ENCODE peak calls at places on chromosomes 7 and 10, in seven cellular contexts. N is sciatic nerve; H is T-cell; J is ecto neural progenitor cell; P is stimulated activated CD4-positive, alpha-beta T cell treated with anti-CD3 and anti-CD28 coated beads, TNF-alpha, amount 100 ng/mL, for 4 hours; R is AG10803; Q is activated CD4-positive, alpha-beta T cell treated with anti-CD3 and anti-CD28 coated beads, Interleukin-2, amount 50 U/mL, for 24 hours. G is an unnamed sample.

GRCh38 chr7:157009778-157010587 is 480 bp downstream of the MNX1 start:
- DNase-seq in N (no peak), H (no peak), J (no peak), P (no peak), R (no peak), Q (no peak), G (no peak)

GRCh38 chr7:47336178-47337020 is 245.5 kb downstream of the TNS3 start:
- DNase-seq in N (peak), H (no peak), J (no peak), P (no peak), R (peak), Q (no peak), G (no peak)

GRCh38 chr10:43983405-43983804 is 334.7 kb upstream of the ZNF32 start:
- DNase-seq in N (no peak), H (no peak), J (no peak), P (no peak), R (no peak), Q (no peak), G (no peak)

GRCh38 chr10:69407621-69408301 is 9.0 kb downstream of the TACR2 start:
- DNase-seq in N (no peak), H (no peak), J (no peak), P (no peak), R (no peak), Q (no peak), G (no peak)

GRCh38 chr10:16401416-16401815 is 35.4 kb upstream of the PTER start:
- DNase-seq in N (no peak), H (no peak), J (no peak), P (no peak), R (no peak), Q (no peak), G (no peak)

GRCh38 chr7:76065016-76065612 is 17.2 kb downstream of the MDH2 start:
- DNase-seq in N (no peak), H (no peak), J (no peak), P (no peak), R (no peak), Q (no peak), G (no peak)

GRCh38 chr7:98135984-98136383 is 29.3 kb downstream of the LMTK2 start:
- DNase-seq in N (no peak), H (no peak), J (no peak), P (no peak), R (no peak), Q (no peak), G (no peak)

GRCh38 chr7:117871778-117872538 is 1.3 kb downstream of the CTTNBP2 start:
- DNase-seq in N (peak), H (no peak), J (peak), P (no peak), R (no peak), Q (no peak), G (no peak)

GRCh38 chr10:119762805-119763798 is 37.3 kb downstream of the INPP5F start:
- DNase-seq in N (no peak), H (no peak), J (no peak), P (no peak), R (no peak), Q (no peak), G (no peak)

GRCh38 chr10:59434463-59435326 is 72.3 kb upstream of the FAM13C start:
- DNase-seq in N (no peak), H (no peak), J (no peak), P (no peak), R (no peak), Q (no peak), G (no peak)

GRCh38 chr10:113320213-113320612 is 232.6 kb upstream of the HABP2 start:
- DNase-seq in N (no peak), H (no peak), J (no peak), P (no peak), R (no peak), Q (no peak), G (no peak)

GRCh38 chr7:130008941-130009847 is 42.0 kb downstream of the ZC3HC1 start:
- DNase-seq in N (no peak), H (no peak), J (no peak), P (no peak), R (peak), Q (no peak), G (no peak)